ENCODE peak calls at places on chromosomes 13 and 19, in nine cellular contexts. M is HCT116; Y is progenitor cell of endocrine pancreas; U is substantia nigra; S is A549; Z is HAP-1; C is iPS-NIHi11; E is activated naive CD8-positive, alpha-beta T cell treated with anti-CD3 and anti-CD28 coated beads, Interleukin-2, amount 50 U/mL, for 24 hours; V is stimulated activated CD8-positive, alpha-beta memory T cell treated with anti-CD3 and anti-CD28 coated beads, Interleukin-15, amount 100 ng/mL, for 24 hours. R is an unnamed sample.

GRCh38 chr13:36543671-36544070 is 111.4 kb downstream of the CCNA1 start:
- DNase-seq in V (no peak), E (no peak), U (no peak), S (no peak), Y (no peak), Z (no peak), M (no peak), C (no peak), R (no peak)

GRCh38 chr13:91347996-91348905 is 764 bp downstream of the MIR17HG start:
- DNase-seq in C (peak), E (peak), U (peak), V (peak), M (no peak), Z (peak), S (peak), Y (peak), R (peak)

GRCh38 chr19:1904385-1905070 is 671 bp upstream of the ADAT3 start:
- DNase-seq in Y (peak), M (no peak), V (no peak), U (no peak), S (no peak), C (peak), Z (no peak), E (no peak), R (peak)

GRCh38 chr19:40662925-40663711 is 27.3 kb downstream of the NUMBL start:
- DNase-seq in C (peak), V (peak), E (peak), S (peak), U (peak), M (peak), Z (peak), Y (peak), R (peak)

GRCh38 chr19:51702754-51703654 is 9.9 kb downstream of the SPACA6 start:
- DNase-seq in E (no peak), U (peak), V (no peak), C (peak), M (no peak), Y (peak), S (no peak), Z (no peak), R (no peak)

GRCh38 chr13:28136916-28137315 is 1.4 kb upstream of the PAN3 start:
- DNase-seq in C (no peak), Z (no peak), V (no peak), S (no peak), U (no peak), M (no peak), Y (no peak), E (no peak), R (no peak)

GRCh38 chr13:81012031-81012430 is 671.1 kb upstream of the SPRY2 start:
- DNase-seq in Y (no peak), E (no peak), C (peak), Z (no peak), V (no peak), S (no peak), M (no peak), U (no peak), R (no peak)

GRCh38 chr13:55999709-56000108 is 1141.0 kb upstream of the PRR20A start:
- DNase-seq in U (no peak), C (peak), M (no peak), Z (no peak), Y (no peak), V (no peak), E (no peak), S (no peak), R (no peak)

GRCh38 chr13:30371649-30372265 is 50.5 kb upstream of the UBE2L5 start:
- DNase-seq in C (no peak), M (peak), E (peak), S (no peak), Z (no peak), Y (no peak), U (no peak), V (no peak), R (no peak)

GRCh38 chr19:5457709-5458108 is 2.5 kb downstream of the ZNRF4 start:
- DNase-seq in M (no peak), S (no peak), Y (no peak), C (no peak), E (no peak), U (no peak), Z (no peak), V (no peak), R (no peak)

GRCh38 chr19:3471954-3472655 is 8.2 kb downstream of the SMIM24 start:
- DNase-seq in E (peak), V (peak), Z (peak), M (no peak), U (no peak), S (no peak), Y (no peak), C (peak), R (no peak)

GRCh38 chr13:80082396-80083096 is 258.4 kb downstream of the SPRY2 start:
- DNase-seq in E (no peak), Y (no peak), V (no peak), S (no peak), C (no peak), M (no peak), Z (no peak), U (peak), R (no peak)

GRCh38 chr13:98447881-98448641 is 128.8 kb downstream of the STK24 start:
- DNase-seq in Y (no peak), E (peak), C (peak), M (peak), U (peak), S (peak), Z (peak), V (no peak), R (peak)

GRCh38 chr19:50368649-50369570 is 3.5 kb upstream of the NAPSA start:
- DNase-seq in Z (peak), C (peak), Y (peak), S (peak), M (peak), E (peak), V (peak), U (peak), R (peak)

GRCh38 chr13:39132286-39132685 is 94.0 kb downstream of the NHLRC3 start:
- DNase-seq in V (no peak), E (no peak), Y (no peak), C (no peak), Z (peak), S (no peak), M (no peak), U (no peak), R (no peak)